ENCODE peak calls at places on chromosomes 16 and 17, in four cellular contexts. J is ovary; W is CD4-positive, alpha-beta T cell; K is left ventricle myocardium inferior. L is an unnamed sample.

GRCh38 chr17:45749831-45750335 is 34.2 kb upstream of the CRHR1 start:
- DNase-seq in J (no peak), W (no peak), K (no peak), L (no peak)

GRCh38 chr17:81401727-81402529 is 6.7 kb downstream of the BAHCC1 start:
- DNase-seq in W (no peak), K (peak; percentile 61), J (no peak), L (no peak)

GRCh38 chr17:48636177-48637018 is 10.2 kb upstream of the HOXB9 start:
- DNase-seq in W (peak; percentile 68), J (no peak), K (peak; percentile 47), L (no peak)

GRCh38 chr16:75445298-75445697 is 12.0 kb upstream of the CFDP1 start:
- DNase-seq in J (no peak), K (no peak), W (no peak), L (no peak)

GRCh38 chr17:9935408-9935807 is 30.3 kb upstream of the RCVRN start:
- DNase-seq in K (peak; percentile 33), J (no peak), W (no peak), L (no peak)

GRCh38 chr16:2339521-2340484 is 725 bp downstream of the ABCA3 start:
- DNase-seq in J (peak; percentile 52), K (peak; percentile 52), W (peak; percentile 48), L (no peak)

GRCh38 chr16:58299757-58300349 is 5.0 kb upstream of the PRSS54 start:
- DNase-seq in K (no peak), W (no peak), J (no peak), L (no peak)

GRCh38 chr16:11005611-11005975 is 61.2 kb downstream of the CLEC16A start:
- DNase-seq in K (no peak), J (no peak), W (no peak), L (no peak)

GRCh38 chr16:5668553-5668952 is 571.0 kb upstream of the EEF2KMT start:
- DNase-seq in J (no peak), W (no peak), K (no peak), L (no peak)

GRCh38 chr17:1492249-1493206 is at the start of gene MYO1C:
- DNase-seq in W (no peak), J (no peak), K (peak; percentile 40), L (no peak)

GRCh38 chr17:992933-993332 is 4.0 kb upstream of the TIMM22 start:
- DNase-seq in J (no peak), W (no peak), K (no peak), L (no peak)

GRCh38 chr17:78176548-78177025 is 8.2 kb downstream of the SYNGR2 start:
- DNase-seq in K (peak; percentile 73), J (peak; percentile 58), W (peak; percentile 84), L (no peak)

GRCh38 chr16:86401119-86401518 is 109.2 kb upstream of the FOXF1 start:
- DNase-seq in W (no peak), K (no peak), J (no peak), L (no peak)

GRCh38 chr17:78780335-78780734 is 1.7 kb downstream of the CYTH1 start:
- DNase-seq in K (no peak), J (no peak), W (no peak), L (no peak)

GRCh38 chr17:42387663-42388380 is 420 bp downstream of the STAT3 start:
- DNase-seq in K (peak; percentile 38), J (peak; percentile 25), W (peak; percentile 44), L (peak; percentile 83)

GRCh38 chr17:35447494-35447893 is 1.1 kb downstream of the SLFN13 start:
- DNase-seq in J (no peak), W (no peak), K (no peak), L (no peak)

GRCh38 chr16:86138121-86138944 is 239.4 kb downstream of the IRF8 start:
- DNase-seq in K (no peak), J (no peak), W (no peak), L (no peak)

GRCh38 chr16:11742041-11742535 is 569 bp downstream of the TXNDC11 start:
- DNase-seq in W (no peak), J (peak; percentile 42), K (peak; percentile 46), L (peak; percentile 82)

DNA sequence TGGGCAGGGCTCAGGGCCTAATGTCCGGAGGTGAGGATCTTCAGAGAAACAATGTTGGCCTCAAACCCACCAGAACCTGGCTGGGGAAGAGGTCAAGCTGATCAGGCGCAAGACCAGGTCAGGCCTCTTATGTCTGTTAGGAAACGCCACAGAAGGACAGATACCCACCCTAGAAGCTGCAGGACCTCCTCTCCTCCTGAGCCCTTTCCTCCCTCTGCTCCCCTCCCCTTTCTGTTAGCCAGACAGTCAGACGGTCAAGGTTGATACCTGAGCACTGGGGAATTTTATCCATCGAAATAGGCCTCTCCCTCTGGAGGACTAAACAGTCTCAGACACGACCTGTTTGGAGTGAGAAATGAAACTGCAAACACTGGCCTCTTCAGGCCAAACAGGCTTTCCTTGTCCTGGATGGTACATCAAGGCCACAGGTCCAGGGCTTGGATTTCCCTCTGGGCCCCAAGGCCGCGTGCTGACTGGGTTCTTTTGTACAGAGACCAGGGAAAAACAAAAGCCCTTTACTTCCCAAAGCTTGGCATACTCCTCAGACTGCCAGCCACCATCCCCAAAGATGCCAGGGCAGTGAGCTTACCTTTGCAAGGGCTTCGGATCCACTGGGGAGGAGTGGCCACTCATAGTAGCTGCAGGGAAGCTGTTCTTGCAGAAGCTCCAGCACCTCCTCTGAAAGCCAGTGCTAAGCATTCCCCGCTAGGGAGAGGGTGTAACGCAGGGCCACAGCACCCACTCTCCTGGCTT is 135.8 kb downstream of the CCDC182 start:
- DNase-seq in J (no peak), K (no peak), W (no peak), L (no peak)
- TF ChIP-seq CTCF in J (no peak), K (no peak), W (no peak), L (no peak)

GRCh38 chr17:4594406-4595349 is 10.3 kb downstream of the SMTNL2 start:
- DNase-seq in J (no peak), W (peak; percentile 45), K (no peak), L (no peak)
- TF ChIP-seq CTCF in J (no peak), W (peak; percentile 34), K (peak; percentile 51), L (no peak)

DNA sequence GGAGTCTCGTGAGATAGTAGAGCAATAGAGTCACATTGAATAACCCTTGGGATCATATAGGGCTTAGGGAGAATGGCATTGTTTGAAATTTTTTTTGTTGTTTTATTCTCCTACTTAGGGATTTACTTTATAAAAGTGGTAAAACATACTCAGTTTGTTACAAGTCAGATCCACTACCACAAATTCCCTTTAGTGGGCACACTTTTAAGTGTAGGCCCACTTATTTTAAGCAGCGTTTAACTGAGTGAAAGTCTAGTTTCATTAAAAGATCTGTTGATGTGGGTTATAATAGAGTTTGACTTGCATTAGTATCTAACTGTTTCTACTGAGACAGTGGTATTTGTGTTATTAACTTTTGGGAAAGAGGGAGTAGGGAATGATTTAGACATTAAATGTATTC is 49.3 kb downstream of the USP10 start:
- DNase-seq in K (no peak), W (no peak), J (no peak), L (no peak)
- TF ChIP-seq CTCF in K (no peak), W (no peak), J (no peak), L (no peak)

GRCh38 chr16:386641-387156 is 4.9 kb upstream of the PGAP6 start:
- DNase-seq in K (no peak), J (no peak), W (no peak), L (no peak)
- TF ChIP-seq CTCF in K (no peak), J (no peak), W (no peak), L (no peak)

DNA sequence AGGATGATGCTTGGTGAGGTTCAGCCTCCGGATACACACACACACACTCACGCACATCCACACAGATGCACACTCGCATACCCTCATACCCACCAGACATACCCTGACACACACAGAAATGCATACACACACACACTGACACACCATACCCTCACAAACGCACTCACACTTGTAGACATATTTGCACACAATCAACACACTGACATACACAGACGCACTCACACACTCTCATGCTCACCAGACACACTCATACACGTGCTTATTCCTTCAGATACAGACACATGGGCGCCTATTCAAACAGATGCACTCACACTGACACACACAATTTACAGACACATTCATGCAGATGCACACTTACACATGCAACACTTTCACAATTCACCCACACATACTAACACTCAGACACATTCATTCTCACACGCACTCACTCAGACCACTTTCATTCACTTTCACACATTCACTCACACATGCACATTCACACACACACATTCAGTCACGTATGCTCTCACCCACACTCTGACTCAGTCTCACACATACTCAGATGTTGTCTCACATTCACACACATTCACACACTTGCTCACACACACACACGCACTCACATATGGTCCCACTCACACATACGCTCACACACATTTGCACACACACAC is 105.0 kb upstream of the RPL38 start:
- DNase-seq in J (no peak), K (no peak), W (no peak), L (no peak)
- TF ChIP-seq CTCF in J (no peak), K (no peak), W (no peak), L (no peak)

DNA sequence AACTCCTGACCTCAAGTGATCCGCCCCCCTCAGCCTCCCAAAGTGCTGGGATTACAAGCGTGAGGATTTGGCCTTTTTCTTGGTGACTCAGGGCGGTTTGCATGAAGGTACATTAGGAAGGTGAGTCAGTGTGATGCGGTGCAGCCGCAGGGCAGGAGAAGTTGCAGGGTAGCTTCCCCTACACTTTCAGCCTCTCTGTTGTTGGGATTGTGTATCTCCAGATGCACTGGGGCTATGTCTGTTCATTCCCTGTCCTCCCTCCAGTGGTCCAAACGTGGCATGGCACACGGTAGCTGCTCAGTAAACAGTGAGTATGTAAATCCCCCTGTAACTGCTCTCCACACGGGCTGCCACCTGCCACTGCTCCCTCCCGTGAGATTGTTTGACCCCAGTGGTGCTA is 109.1 kb upstream of the CDC42EP4 start:
- DNase-seq in J (no peak), K (no peak), W (no peak), L (no peak)
- TF ChIP-seq CTCF in J (no peak), K (no peak), W (no peak), L (no peak)

GRCh38 chr16:14026572-14026971 is 44.5 kb upstream of the MRTFB start:
- DNase-seq in J (no peak), K (no peak), W (no peak), L (no peak)

GRCh38 chr16:14028207-14028606 is 42.9 kb upstream of the MRTFB start:
- DNase-seq in W (no peak), K (no peak), J (no peak), L (no peak)

GRCh38 chr16:14020141-14020540 is 51.0 kb upstream of the MRTFB start:
- DNase-seq in J (no peak), W (no peak), K (no peak), L (no peak)

GRCh38 chr16:14029658-14030057 is 41.5 kb upstream of the MRTFB start:
- DNase-seq in W (no peak), J (no peak), K (peak; percentile 22), L (no peak)

DNA sequence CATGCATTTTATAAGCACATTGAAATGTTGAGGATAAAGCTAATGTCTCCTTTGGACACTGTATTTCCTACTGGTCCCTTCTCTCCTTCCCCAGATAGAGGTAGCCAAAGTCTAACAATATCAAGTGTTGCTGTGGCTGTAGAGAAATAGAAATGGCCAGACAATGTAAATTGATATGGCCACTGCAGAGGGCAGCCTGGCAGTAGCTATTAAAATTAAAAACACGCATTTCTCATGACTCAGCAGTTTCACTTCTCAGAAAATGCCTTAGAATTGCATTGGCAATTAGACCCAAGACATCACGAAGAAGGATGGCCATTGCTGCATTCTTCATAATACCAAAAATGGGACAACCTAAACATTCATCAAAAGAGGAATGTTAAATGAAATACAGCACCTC is 46.8 kb upstream of the MRTFB start:
- DNase-seq in W (no peak), J (no peak), K (no peak), L (no peak)
- TF ChIP-seq CTCF in W (no peak), J (no peak), K (no peak), L (no peak)

L was measured in coronary artery.